ENCODE peak calls at places on chromosomes 13 and 19, in six cellular contexts. One of them, this sample, is unnamed.

GRCh38 chr13:50466554-50466953 is 376.9 kb downstream of the DLEU7 start:
- DNase-seq in NCI-H1092: no peak
- DNase-seq in hepatic stellate cell: no peak
- DNase-seq in GM19239: no peak
- DNase-seq in thoracic aorta: no peak
- DNase-seq in posterior vena cava: peak
- DNase-seq in this sample: no peak

GRCh38 chr19:33209844-33210230 is 15.7 kb downstream of the LRP3 start:
- DNase-seq in NCI-H1092: no peak
- DNase-seq in hepatic stellate cell: no peak
- DNase-seq in GM19239: no peak
- DNase-seq in thoracic aorta: no peak
- DNase-seq in posterior vena cava: no peak
- DNase-seq in this sample: no peak

GRCh38 chr19:33259532-33259931 is 33.9 kb upstream of the SLC7A10 start:
- DNase-seq in NCI-H1092: no peak
- DNase-seq in hepatic stellate cell: no peak
- DNase-seq in GM19239: no peak
- DNase-seq in thoracic aorta: no peak
- DNase-seq in posterior vena cava: no peak
- DNase-seq in this sample: no peak

GRCh38 chr19:52398091-52398461 is 427 bp downstream of the ZNF528 start:
- DNase-seq in NCI-H1092: no peak
- DNase-seq in hepatic stellate cell: peak
- DNase-seq in GM19239: peak
- DNase-seq in thoracic aorta: no peak
- DNase-seq in posterior vena cava: no peak
- DNase-seq in this sample: no peak

GRCh38 chr13:48426052-48426451 is 13.1 kb upstream of the LPAR6 start:
- DNase-seq in NCI-H1092: no peak
- DNase-seq in hepatic stellate cell: no peak
- DNase-seq in GM19239: no peak
- DNase-seq in thoracic aorta: no peak
- DNase-seq in posterior vena cava: no peak
- DNase-seq in this sample: no peak

GRCh38 chr13:42706286-42706685 is 75.1 kb upstream of the FAM216B start:
- DNase-seq in NCI-H1092: no peak
- DNase-seq in hepatic stellate cell: no peak
- DNase-seq in GM19239: no peak
- DNase-seq in thoracic aorta: no peak
- DNase-seq in posterior vena cava: no peak
- DNase-seq in this sample: no peak

GRCh38 chr13:98549006-98549727 is 27.7 kb downstream of the STK24 start:
- DNase-seq in NCI-H1092: no peak
- DNase-seq in hepatic stellate cell: peak
- DNase-seq in GM19239: no peak
- DNase-seq in thoracic aorta: no peak
- DNase-seq in posterior vena cava: no peak
- DNase-seq in this sample: no peak

GRCh38 chr19:7658219-7658686 is 10.6 kb upstream of the RETN start:
- DNase-seq in NCI-H1092: no peak
- DNase-seq in hepatic stellate cell: no peak
- DNase-seq in GM19239: peak
- DNase-seq in thoracic aorta: no peak
- DNase-seq in posterior vena cava: no peak
- DNase-seq in this sample: no peak

GRCh38 chr19:31555634-31556215 is 206.5 kb upstream of the TSHZ3 start:
- DNase-seq in NCI-H1092: no peak
- DNase-seq in hepatic stellate cell: no peak
- DNase-seq in GM19239: no peak
- DNase-seq in thoracic aorta: no peak
- DNase-seq in posterior vena cava: no peak
- DNase-seq in this sample: no peak

GRCh38 chr19:6464070-6464873 is at the start of gene CRB3:
- DNase-seq in NCI-H1092: no peak
- DNase-seq in hepatic stellate cell: no peak
- DNase-seq in GM19239: no peak
- DNase-seq in thoracic aorta: no peak
- DNase-seq in posterior vena cava: no peak
- DNase-seq in this sample: no peak

GRCh38 chr13:33446821-33447481 is 161.4 kb upstream of the STARD13 start:
- DNase-seq in NCI-H1092: no peak
- DNase-seq in hepatic stellate cell: no peak
- DNase-seq in GM19239: no peak
- DNase-seq in thoracic aorta: no peak
- DNase-seq in posterior vena cava: no peak
- DNase-seq in this sample: no peak

GRCh38 chr13:99308481-99309087 is 1.4 kb upstream of the GPR183 start:
- DNase-seq in NCI-H1092: no peak
- DNase-seq in hepatic stellate cell: no peak
- DNase-seq in GM19239: no peak
- DNase-seq in thoracic aorta: no peak
- DNase-seq in posterior vena cava: no peak
- DNase-seq in this sample: no peak

GRCh38 chr13:30791354-30791921 is 56.1 kb downstream of the ALOX5AP start:
- DNase-seq in NCI-H1092: no peak
- DNase-seq in hepatic stellate cell: no peak
- DNase-seq in GM19239: no peak
- DNase-seq in thoracic aorta: no peak
- DNase-seq in posterior vena cava: no peak
- DNase-seq in this sample: no peak

GRCh38 chr19:1742989-1743696 is 10.2 kb upstream of the ONECUT3 start:
- DNase-seq in NCI-H1092: no peak
- DNase-seq in hepatic stellate cell: no peak
- DNase-seq in GM19239: no peak
- DNase-seq in thoracic aorta: no peak
- DNase-seq in posterior vena cava: no peak
- DNase-seq in this sample: no peak

GRCh38 chr13:28991764-28992163 is 171.6 kb downstream of the MTUS2 start:
- DNase-seq in NCI-H1092: no peak
- DNase-seq in hepatic stellate cell: no peak
- DNase-seq in GM19239: no peak
- DNase-seq in thoracic aorta: no peak
- DNase-seq in posterior vena cava: no peak
- DNase-seq in this sample: no peak

GRCh38 chr19:55476100-55476775 is at the start of gene ZNF628:
- DNase-seq in NCI-H1092: peak
- DNase-seq in hepatic stellate cell: peak
- DNase-seq in GM19239: peak
- DNase-seq in thoracic aorta: peak
- DNase-seq in posterior vena cava: peak
- DNase-seq in this sample: peak

GRCh38 chr19:1366899-1367870 is 16.5 kb upstream of the NDUFS7 start:
- DNase-seq in NCI-H1092: no peak
- DNase-seq in hepatic stellate cell: no peak
- DNase-seq in GM19239: no peak
- DNase-seq in thoracic aorta: no peak
- DNase-seq in posterior vena cava: no peak
- DNase-seq in this sample: no peak

GRCh38 chr19:13163609-13164364 is 13.6 kb downstream of the IER2 start:
- DNase-seq in NCI-H1092: no peak
- DNase-seq in hepatic stellate cell: peak
- DNase-seq in GM19239: no peak
- DNase-seq in thoracic aorta: no peak
- DNase-seq in posterior vena cava: peak
- DNase-seq in this sample: peak

GRCh38 chr13:76732367-76732766 is 153.8 kb downstream of the KCTD12 start:
- DNase-seq in NCI-H1092: no peak
- DNase-seq in hepatic stellate cell: no peak
- DNase-seq in GM19239: no peak
- DNase-seq in thoracic aorta: no peak
- DNase-seq in posterior vena cava: no peak
- DNase-seq in this sample: no peak

GRCh38 chr13:102401305-102401704 is 543 bp downstream of the FGF14 start:
- DNase-seq in NCI-H1092: no peak
- DNase-seq in hepatic stellate cell: no peak
- DNase-seq in GM19239: no peak
- DNase-seq in thoracic aorta: no peak
- DNase-seq in posterior vena cava: no peak
- DNase-seq in this sample: no peak

GRCh38 chr19:51296331-51297093 is 14.9 kb upstream of the IGLON5 start:
- DNase-seq in NCI-H1092: no peak
- DNase-seq in hepatic stellate cell: no peak
- DNase-seq in GM19239: no peak
- DNase-seq in thoracic aorta: no peak
- DNase-seq in posterior vena cava: no peak
- DNase-seq in this sample: no peak

GRCh38 chr19:44648536-44649370 is 5.0 kb downstream of the PVR start:
- DNase-seq in NCI-H1092: no peak
- DNase-seq in hepatic stellate cell: peak
- DNase-seq in GM19239: no peak
- DNase-seq in thoracic aorta: no peak
- DNase-seq in posterior vena cava: peak
- DNase-seq in this sample: no peak

GRCh38 chr13:73464758-73465628 is 406.2 kb downstream of the KLF5 start:
- DNase-seq in NCI-H1092: no peak
- DNase-seq in hepatic stellate cell: no peak
- DNase-seq in GM19239: no peak
- DNase-seq in thoracic aorta: no peak
- DNase-seq in posterior vena cava: no peak
- DNase-seq in this sample: no peak

GRCh38 chr19:38845374-38846024 is 4.3 kb downstream of the HNRNPL start:
- DNase-seq in NCI-H1092: no peak
- DNase-seq in hepatic stellate cell: no peak
- DNase-seq in GM19239: no peak
- DNase-seq in thoracic aorta: no peak
- DNase-seq in posterior vena cava: no peak
- DNase-seq in this sample: no peak

GRCh38 chr13:51547425-51548176 is 36.7 kb upstream of the WDFY2 start:
- DNase-seq in NCI-H1092: no peak
- DNase-seq in hepatic stellate cell: no peak
- DNase-seq in GM19239: no peak
- DNase-seq in thoracic aorta: no peak
- DNase-seq in posterior vena cava: no peak
- DNase-seq in this sample: no peak

GRCh38 chr13:104114111-104114510 is 1047.9 kb upstream of the SLC10A2 start:
- DNase-seq in NCI-H1092: no peak
- DNase-seq in hepatic stellate cell: no peak
- DNase-seq in GM19239: no peak
- DNase-seq in thoracic aorta: no peak
- DNase-seq in posterior vena cava: no peak
- DNase-seq in this sample: no peak

GRCh38 chr19:32652893-32653625 is 21.9 kb downstream of the ANKRD27 start:
- DNase-seq in NCI-H1092: no peak
- DNase-seq in hepatic stellate cell: peak
- DNase-seq in GM19239: no peak
- DNase-seq in thoracic aorta: no peak
- DNase-seq in posterior vena cava: no peak
- DNase-seq in this sample: no peak

GRCh38 chr13:89708013-89708412 is 1639.5 kb upstream of the MIR17HG start:
- DNase-seq in NCI-H1092: no peak
- DNase-seq in hepatic stellate cell: no peak
- DNase-seq in GM19239: no peak
- DNase-seq in thoracic aorta: no peak
- DNase-seq in posterior vena cava: no peak
- DNase-seq in this sample: no peak

GRCh38 chr19:17510220-17510993 is 1.0 kb upstream of the PGLS start:
- DNase-seq in NCI-H1092: no peak
- DNase-seq in hepatic stellate cell: no peak
- DNase-seq in GM19239: no peak
- DNase-seq in thoracic aorta: no peak
- DNase-seq in posterior vena cava: no peak
- DNase-seq in this sample: no peak

GRCh38 chr19:47331931-47332547 is at the start of gene C5AR2:
- DNase-seq in NCI-H1092: no peak
- DNase-seq in hepatic stellate cell: peak
- DNase-seq in GM19239: no peak
- DNase-seq in thoracic aorta: no peak
- DNase-seq in posterior vena cava: peak
- DNase-seq in this sample: no peak

GRCh38 chr19:3543150-3544053 is 4.4 kb downstream of the TEKTIP1 start:
- DNase-seq in NCI-H1092: no peak
- DNase-seq in hepatic stellate cell: no peak
- DNase-seq in GM19239: no peak
- DNase-seq in thoracic aorta: no peak
- DNase-seq in posterior vena cava: peak
- DNase-seq in this sample: no peak

GRCh38 chr19:19642506-19643157 is 825 bp downstream of the GMIP start:
- DNase-seq in NCI-H1092: no peak
- DNase-seq in hepatic stellate cell: peak
- DNase-seq in GM19239: peak
- DNase-seq in thoracic aorta: no peak
- DNase-seq in posterior vena cava: no peak
- DNase-seq in this sample: no peak

GRCh38 chr13:110874508-110874960 is 40.3 kb downstream of the ANKRD10 start:
- DNase-seq in NCI-H1092: peak
- DNase-seq in hepatic stellate cell: peak
- DNase-seq in GM19239: peak
- DNase-seq in thoracic aorta: peak
- DNase-seq in posterior vena cava: peak
- DNase-seq in this sample: no peak

GRCh38 chr19:19064098-19064722 is 416 bp downstream of the SLC25A42 start:
- DNase-seq in NCI-H1092: peak
- DNase-seq in hepatic stellate cell: no peak
- DNase-seq in GM19239: peak
- DNase-seq in thoracic aorta: no peak
- DNase-seq in posterior vena cava: no peak
- DNase-seq in this sample: no peak

GRCh38 chr19:41431426-41432386 is 4.5 kb upstream of the B3GNT8 start:
- DNase-seq in NCI-H1092: no peak
- DNase-seq in hepatic stellate cell: peak
- DNase-seq in GM19239: no peak
- DNase-seq in thoracic aorta: no peak
- DNase-seq in posterior vena cava: peak
- DNase-seq in this sample: no peak

GRCh38 chr13:113192902-113193301 is 15.6 kb downstream of the PCID2 start:
- DNase-seq in NCI-H1092: no peak
- DNase-seq in hepatic stellate cell: no peak
- DNase-seq in GM19239: no peak
- DNase-seq in thoracic aorta: no peak
- DNase-seq in posterior vena cava: no peak
- DNase-seq in this sample: no peak

GRCh38 chr19:33424181-33424580 is 50.7 kb downstream of the CEBPG start:
- DNase-seq in NCI-H1092: no peak
- DNase-seq in hepatic stellate cell: no peak
- DNase-seq in GM19239: no peak
- DNase-seq in thoracic aorta: no peak
- DNase-seq in posterior vena cava: no peak
- DNase-seq in this sample: no peak

GRCh38 chr19:30167206-30167903 is 204.8 kb upstream of the ZNF536 start:
- DNase-seq in NCI-H1092: no peak
- DNase-seq in hepatic stellate cell: no peak
- DNase-seq in GM19239: no peak
- DNase-seq in thoracic aorta: no peak
- DNase-seq in posterior vena cava: no peak
- DNase-seq in this sample: no peak

GRCh38 chr19:35995655-35995993 is 636 bp downstream of the SDHAF1 start:
- DNase-seq in NCI-H1092: no peak
- DNase-seq in hepatic stellate cell: peak
- DNase-seq in GM19239: peak
- DNase-seq in thoracic aorta: no peak
- DNase-seq in posterior vena cava: peak
- DNase-seq in this sample: no peak

This sample was measured in NCI-H1417 treated with DMSO at 0.1 percent for 48 hours.